ENCODE peak calls at places on chromosomes 16 and 17, in six cellular contexts. F is stimulated activated CD4-positive, alpha-beta T cell treated with anti-CD3 and anti-CD28 coated beads, Interleukin-15, amount 100 ng/mL, for 1 hour; P is HFFc6; E is AG09319; B is NCI-H226; C is sciatic nerve. R is an unnamed sample.

GRCh38 chr16:9499921-9500593 is 408.6 kb downstream of the HAPSTR1 start:
- DNase-seq in C (no peak), E (no peak), F (no peak), B (no peak), P (no peak), R (no peak)

GRCh38 chr17:74393323-74393942 is 26.1 kb downstream of the GPR142 start:
- DNase-seq in E (no peak), P (no peak), B (no peak), F (no peak), C (no peak), R (no peak)

GRCh38 chr17:28117304-28117703 is 74.8 kb downstream of the NLK start:
- DNase-seq in P (no peak), E (no peak), B (no peak), F (no peak), C (no peak), R (no peak)

GRCh38 chr16:11685844-11686618 is 17.8 kb downstream of the SNN start:
- DNase-seq in B (no peak), E (no peak), P (peak; percentile 41), F (no peak), C (no peak), R (no peak)

GRCh38 chr16:11597737-11598136 is 11.0 kb upstream of the LITAF start:
- DNase-seq in E (no peak), P (no peak), B (no peak), C (no peak), F (no peak), R (no peak)

GRCh38 chr16:87086156-87086555 is 231.0 kb downstream of the C16orf95 start:
- DNase-seq in B (peak; percentile 2), C (no peak), F (no peak), E (no peak), P (peak; percentile 34), R (no peak)

GRCh38 chr16:47129755-47130435 is 13.8 kb downstream of the NETO2 start:
- DNase-seq in E (no peak), P (no peak), F (no peak), C (no peak), B (no peak), R (no peak)

GRCh38 chr16:89019511-89019910 is 42.5 kb upstream of the CBFA2T3 start:
- DNase-seq in P (no peak), F (no peak), E (no peak), B (no peak), C (no peak), R (no peak)

GRCh38 chr16:4775005-4775404 is 8.0 kb upstream of the ZNF500 start:
- DNase-seq in E (no peak), F (no peak), B (no peak), C (no peak), P (no peak), R (no peak)

GRCh38 chr16:27314161-27314723 is 468 bp downstream of the IL4R start:
- DNase-seq in F (peak; percentile 22), P (peak; percentile 87), E (peak; percentile 77), C (peak; percentile 65), B (peak; percentile 51), R (peak; percentile 83)

GRCh38 chr16:82091225-82091624 is 56.2 kb downstream of the HSD17B2 start:
- DNase-seq in B (peak; percentile 67), F (no peak), C (no peak), P (peak; percentile 19), E (no peak), R (no peak)

GRCh38 chr17:21297026-21297520 is 12.6 kb downstream of the MAP2K3 start:
- DNase-seq in B (no peak), F (no peak), C (no peak), E (no peak), P (no peak), R (no peak)

GRCh38 chr16:2042666-2043295 is 4.9 kb downstream of the NTHL1 start:
- DNase-seq in B (no peak), C (no peak), P (no peak), F (no peak), E (no peak), R (no peak)